ENCODE peak calls at places on chromosome 1, in six cellular contexts. X is cardiac fibroblast, O is astrocyte of the spinal cord, Q is C1 segment of cervical spinal cord, M is DMS153, I is AG10803. P is an unnamed sample.

GRCh38 chr1:65423884-65424655 is 3.6 kb downstream of the LEPR start:
- DNase-seq in X (peak), O (peak), Q (no peak), M (no peak), I (peak), P (peak)

GRCh38 chr1:43465694-43466152 is 12.0 kb upstream of the HYI start:
- DNase-seq in X (no peak), O (no peak), Q (no peak), M (no peak), I (no peak), P (no peak)

GRCh38 chr1:55466343-55466742 is 251.2 kb upstream of the USP24 start:
- DNase-seq in X (no peak), O (no peak), Q (no peak), M (no peak), I (peak), P (no peak)

GRCh38 chr1:30650959-30651320 is 72.4 kb downstream of the MATN1 start:
- DNase-seq in X (no peak), O (no peak), Q (no peak), M (no peak), I (no peak), P (no peak)

GRCh38 chr1:2973661-2974593 is 47.3 kb upstream of the ACTRT2 start:
- DNase-seq in X (no peak), O (no peak), Q (no peak), M (no peak), I (no peak), P (no peak)

GRCh38 chr1:175893192-175893591 is 149.8 kb upstream of the TNR start:
- DNase-seq in X (no peak), O (no peak), Q (no peak), M (no peak), I (no peak), P (no peak)

GRCh38 chr1:109357673-109358072 is 40.0 kb downstream of the SORT1 start:
- DNase-seq in X (no peak), O (no peak), Q (no peak), M (no peak), I (no peak), P (no peak)

GRCh38 chr1:89125571-89126233 is at the start of gene GBP2:
- DNase-seq in X (peak), O (peak), Q (no peak), M (no peak), I (peak), P (peak)

GRCh38 chr1:208809876-208810275 is 565.7 kb upstream of the PLXNA2 start:
- DNase-seq in X (no peak), O (peak), Q (no peak), M (no peak), I (no peak), P (no peak)

GRCh38 chr1:171984850-171985485 is 143.7 kb downstream of the DNM3 start:
- DNase-seq in X (peak), O (peak), Q (no peak), M (peak), I (peak), P (peak)

GRCh38 chr1:229344937-229345684 is 2.3 kb upstream of the CCSAP start:
- DNase-seq in X (peak), O (no peak), Q (no peak), M (no peak), I (peak), P (peak)

GRCh38 chr1:152873495-152873894 is 4.6 kb upstream of the SMCP start:
- DNase-seq in X (no peak), O (peak), Q (no peak), M (no peak), I (peak), P (no peak)

GRCh38 chr1:15816674-15817073 is 9.2 kb upstream of the UQCRHL start:
- DNase-seq in X (no peak), O (no peak), Q (no peak), M (no peak), I (no peak), P (no peak)

GRCh38 chr1:118988186-118989005 is at the start of gene TBX15:
- DNase-seq in X (no peak), O (peak), Q (no peak), M (no peak), I (peak), P (no peak)

GRCh38 chr1:116570358-116571214 is at the start of gene CD58:
- DNase-seq in X (peak), O (peak), Q (peak), M (peak), I (peak), P (peak)

GRCh38 chr1:20381045-20381641 is 90.5 kb downstream of the VWA5B1 start:
- DNase-seq in X (peak), O (no peak), Q (no peak), M (no peak), I (no peak), P (no peak)

GRCh38 chr1:80678438-80678837 is 1122.3 kb upstream of the ADGRL2 start:
- DNase-seq in X (no peak), O (no peak), Q (no peak), M (no peak), I (no peak), P (no peak)